ENCODE peak calls at places on chromosomes 6 and 20, in six cellular contexts. P is NB4, J is body of pancreas, X is suprapubic skin, V is uterus, A is ovary. Z is an unnamed sample.
A peak's percentile ranks its signal among the peaks of the same experiment; 100 is the strongest.

GRCh38 chr20:9444921-9445320 is 69.5 kb upstream of the LAMP5 start:
- DNase-seq in P (no peak), J (no peak), X (no peak), V (no peak), A (no peak), Z (no peak)

GRCh38 chr6:119110601-119111548 is 32.4 kb upstream of the FAM184A start:
- DNase-seq in P (peak; percentile 64), J (peak; percentile 72), X (no peak), V (peak; percentile 20), A (no peak), Z (no peak)

GRCh38 chr6:143655541-143655940 is 22.2 kb upstream of the PHACTR2 start:
- DNase-seq in P (no peak), J (no peak), X (no peak), V (no peak), A (no peak), Z (no peak)

GRCh38 chr6:134238960-134239795 is 78.7 kb downstream of the SGK1 start:
- DNase-seq in P (no peak), J (peak; percentile 38), X (no peak), V (no peak), A (no peak), Z (no peak)

GRCh38 chr6:69784595-69785377 is 12.0 kb downstream of the LMBRD1 start:
- DNase-seq in P (no peak), J (no peak), X (no peak), V (no peak), A (no peak), Z (no peak)

GRCh38 chr6:163085426-163085825 is 329.1 kb upstream of the QKI start:
- DNase-seq in P (no peak), J (no peak), X (no peak), V (no peak), A (no peak), Z (no peak)

GRCh38 chr6:123352279-123352678 is 284.5 kb downstream of the TRDN start:
- DNase-seq in P (no peak), J (no peak), X (no peak), V (no peak), A (no peak), Z (no peak)

GRCh38 chr20:32218156-32218900 is 10.6 kb downstream of the POFUT1 start:
- DNase-seq in P (no peak), J (no peak), X (no peak), V (no peak), A (no peak), Z (no peak)

GRCh38 chr6:37511910-37512399 is 12.3 kb upstream of the CCDC167 start:
- DNase-seq in P (no peak), J (no peak), X (no peak), V (no peak), A (no peak), Z (no peak)

GRCh38 chr6:52788478-52788877 is 15.1 kb downstream of the GSTA1 start:
- DNase-seq in P (peak; percentile 11), J (peak; percentile 71), X (no peak), V (no peak), A (no peak), Z (no peak)

GRCh38 chr6:163554663-163555062 is 140.1 kb downstream of the QKI start:
- DNase-seq in P (peak; percentile 72), J (peak; percentile 60), X (no peak), V (no peak), A (no peak), Z (no peak)

GRCh38 chr20:48523191-48523757 is 304.5 kb downstream of the PREX1 start:
- DNase-seq in P (peak; percentile 75), J (peak; percentile 34), X (no peak), V (no peak), A (no peak), Z (no peak)

GRCh38 chr20:47032969-47033578 is 138.4 kb downstream of the EYA2 start:
- DNase-seq in P (no peak), J (no peak), X (no peak), V (no peak), A (no peak), Z (no peak)

GRCh38 chr6:37137881-37138568 is 31.9 kb upstream of the PIM1 start:
- DNase-seq in P (no peak), J (no peak), X (no peak), V (peak; percentile 41), A (peak; percentile 31), Z (no peak)

GRCh38 chr6:106626485-106626884 is 2.8 kb downstream of the RTN4IP1 start:
- DNase-seq in P (no peak), J (no peak), X (no peak), V (no peak), A (no peak), Z (no peak)

GRCh38 chr6:129866256-129866655 is 5.1 kb upstream of the TMEM244 start:
- DNase-seq in P (no peak), J (no peak), X (no peak), V (no peak), A (no peak), Z (no peak)

GRCh38 chr6:44762496-44762895 is 375.0 kb downstream of the CDC5L start:
- DNase-seq in P (no peak), J (no peak), X (no peak), V (no peak), A (no peak), Z (no peak)

GRCh38 chr6:148983986-148984385 is 237.2 kb downstream of the UST start:
- DNase-seq in P (no peak), J (no peak), X (no peak), V (no peak), A (no peak), Z (no peak)

GRCh38 chr20:35020108-35021031 is 64.7 kb downstream of the MYH7B start:
- DNase-seq in P (no peak), J (peak; percentile 49), X (no peak), V (no peak), A (no peak), Z (no peak)

GRCh38 chr6:137434640-137435039 is 59.6 kb downstream of the OLIG3 start:
- DNase-seq in P (no peak), J (no peak), X (no peak), V (no peak), A (no peak), Z (no peak)

GRCh38 chr20:36209921-36210320 is 26.4 kb upstream of the AAR2 start:
- DNase-seq in P (no peak), J (no peak), X (no peak), V (no peak), A (no peak), Z (no peak)

GRCh38 chr20:31547720-31548298 is 33.6 kb downstream of the HM13 start:
- DNase-seq in P (no peak), J (no peak), X (no peak), V (no peak), A (no peak), Z (no peak)

GRCh38 chr6:167150815-167151557 is 6.8 kb downstream of the GPR31 start:
- DNase-seq in P (no peak), J (no peak), X (no peak), V (no peak), A (no peak), Z (no peak)

GRCh38 chr6:166614589-166614988 is 12.5 kb downstream of the RPS6KA2 start:
- DNase-seq in P (peak; percentile 27), J (no peak), X (no peak), V (no peak), A (no peak), Z (no peak)

GRCh38 chr6:159043236-159043635 is 1.6 kb downstream of the TAGAP start:
- DNase-seq in P (peak; percentile 56), J (no peak), X (no peak), V (no peak), A (no peak), Z (no peak)

GRCh38 chr6:107555449-107555848 is 65.5 kb downstream of the SOBP start:
- DNase-seq in P (no peak), J (no peak), X (no peak), V (no peak), A (no peak), Z (no peak)

GRCh38 chr6:150631283-150631981 is 31.7 kb downstream of the PLEKHG1 start:
- DNase-seq in P (peak; percentile 7), J (no peak), X (no peak), V (no peak), A (peak; percentile 41), Z (no peak)

GRCh38 chr6:166625356-166625755 is 1.7 kb downstream of the RPS6KA2 start:
- DNase-seq in P (no peak), J (no peak), X (no peak), V (no peak), A (no peak), Z (no peak)

GRCh38 chr6:87115402-87116135 is 20.7 kb upstream of the CGA start:
- DNase-seq in P (peak; percentile 7), J (no peak), X (no peak), V (no peak), A (no peak), Z (peak; percentile 11)

GRCh38 chr6:7146079-7146828 is 38.5 kb downstream of the RREB1 start:
- DNase-seq in P (peak; percentile 95), J (peak; percentile 79), X (peak; percentile 80), V (peak; percentile 48), A (no peak), Z (no peak)
- TF ChIP-seq POLR2A in P (peak; percentile 58), J (no peak), X (no peak), V (no peak), A (no peak), Z (peak; percentile 61)

DNA sequence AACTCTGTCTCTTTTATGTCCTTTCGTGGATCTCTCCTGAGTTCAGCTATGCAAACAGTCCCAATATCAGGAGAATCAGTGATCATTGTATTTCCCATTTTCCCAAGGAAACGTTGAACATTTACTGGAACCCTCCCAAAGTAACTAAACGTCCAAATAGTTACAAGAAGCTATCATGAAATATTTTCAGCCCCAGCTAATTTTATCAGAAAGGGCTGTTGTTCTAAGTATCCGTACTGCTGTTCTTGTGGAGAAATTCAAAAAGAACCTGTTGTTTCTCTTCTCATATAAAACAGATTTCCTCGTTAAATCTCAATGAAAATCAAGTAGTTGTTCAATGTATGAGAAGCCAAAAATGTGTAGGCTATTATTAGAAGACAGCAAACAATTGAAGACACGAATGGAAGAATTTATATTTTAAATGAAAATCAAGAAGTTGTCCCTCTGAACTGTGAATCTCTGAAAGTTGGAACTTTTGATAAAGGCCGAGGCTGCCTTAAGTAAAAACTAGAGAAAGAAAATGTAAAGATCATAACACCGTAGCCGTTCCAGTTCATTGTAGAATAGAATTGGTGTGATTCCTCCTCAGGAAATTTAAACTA is 107.6 kb downstream of the HFE start:
- DNase-seq in P (no peak), J (no peak), X (no peak), V (no peak), A (no peak), Z (no peak)
- TF ChIP-seq POLR2A in P (no peak), J (no peak), X (no peak), V (no peak), A (no peak), Z (no peak)

DNA sequence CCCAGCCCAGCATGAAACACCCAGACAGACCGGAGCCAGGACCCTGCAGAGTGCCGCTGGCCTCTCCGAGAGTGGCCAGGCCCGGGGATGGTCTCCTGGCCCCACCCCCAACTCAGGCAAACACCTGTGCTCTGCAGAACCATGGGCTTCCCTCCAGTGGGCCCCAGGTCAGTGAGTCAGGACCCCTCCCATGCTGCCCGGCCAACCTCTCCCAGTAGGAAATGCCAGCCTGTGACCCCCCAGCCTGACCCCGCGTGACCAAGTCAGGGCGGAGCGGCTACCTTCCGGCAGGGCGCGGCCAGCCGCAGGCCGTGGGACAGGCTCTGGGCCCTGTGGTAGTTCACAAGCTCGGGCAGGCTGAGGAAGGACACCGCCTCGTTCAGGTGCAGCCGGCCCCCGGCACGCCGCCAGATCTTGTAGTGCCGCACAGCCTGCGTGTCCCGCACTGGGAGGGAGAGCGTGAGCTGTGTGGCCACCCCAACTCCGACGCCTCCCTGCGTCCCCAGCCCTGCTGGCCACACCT is 3.2 kb downstream of the PTK6 start:
- DNase-seq in P (no peak), J (peak; percentile 70), X (no peak), V (no peak), A (no peak), Z (no peak)
- TF ChIP-seq POLR2A in P (no peak), J (peak; percentile 49), X (no peak), V (no peak), A (no peak), Z (no peak)

GRCh38 chr20:19990911-19991707 is 26.1 kb upstream of the NAA20 start:
- DNase-seq in P (no peak), J (no peak), X (no peak), V (no peak), A (no peak), Z (no peak)
- TF ChIP-seq POLR2A in P (no peak), J (no peak), X (no peak), V (no peak), A (no peak), Z (no peak)

Z was measured in GM12891.